ENCODE peak calls at places on chromosome 14, in eight cellular contexts. W is effector memory CD4-positive, alpha-beta T cell; E is hepatocyte; C is BE2C; B is ovary; F is heart left ventricle; R is heart right ventricle; U is cardiac muscle cell. Y is an unnamed sample.

GRCh38 chr14:103123634-103124500 is 606 bp downstream of the TNFAIP2 start:
- DNase-seq in U (no peak), C (no peak), R (peak; percentile 72), B (peak; percentile 63), E (peak; percentile 60), F (peak; percentile 73), W (no peak), Y (peak; percentile 68)

GRCh38 chr14:106317593-106317992 is 791.2 kb downstream of the TMEM121 start:
- DNase-seq in E (no peak), U (no peak), C (no peak), B (no peak), R (no peak), F (no peak), W (no peak), Y (no peak)

GRCh38 chr14:104136472-104137296 is 1.7 kb upstream of the KIF26A start:
- DNase-seq in R (peak; percentile 16), U (no peak), B (peak; percentile 31), C (peak; percentile 63), F (peak; percentile 23), E (no peak), W (no peak), Y (peak; percentile 13)

GRCh38 chr14:49598182-49598478 is 610 bp upstream of the LRR1 start:
- DNase-seq in C (no peak), F (peak; percentile 34), R (no peak), E (no peak), W (no peak), B (no peak), U (no peak), Y (no peak)

GRCh38 chr14:96584199-96584906 is 82.2 kb downstream of the PAPOLA start:
- DNase-seq in R (no peak), U (peak; percentile 89), E (peak; percentile 84), C (peak; percentile 82), F (no peak), W (no peak), B (no peak), Y (no peak)

GRCh38 chr14:54881761-54882401 is 20.7 kb downstream of the GCH1 start:
- DNase-seq in F (no peak), C (no peak), R (no peak), E (no peak), B (no peak), U (no peak), W (no peak), Y (no peak)

GRCh38 chr14:21211509-21211908 is 55.6 kb upstream of the OR5AU1 start:
- DNase-seq in E (no peak), C (no peak), F (no peak), W (no peak), U (no peak), R (no peak), B (no peak), Y (no peak)

GRCh38 chr14:94975366-94975765 is 182.0 kb downstream of the DICER1 start:
- DNase-seq in U (no peak), C (no peak), E (no peak), W (no peak), R (no peak), F (no peak), B (no peak), Y (no peak)

GRCh38 chr14:104396682-104397470 is 182.7 kb upstream of the C14orf180 start:
- DNase-seq in F (no peak), U (no peak), B (no peak), E (no peak), C (no peak), W (no peak), R (no peak), Y (no peak)

GRCh38 chr14:36441283-36441682 is 78.7 kb downstream of the NKX2-1 start:
- DNase-seq in W (no peak), U (no peak), C (no peak), E (no peak), B (no peak), R (no peak), F (no peak), Y (no peak)

GRCh38 chr14:75023108-75023507 is 20.4 kb downstream of the EIF2B2 start:
- DNase-seq in W (no peak), R (no peak), B (no peak), E (no peak), F (no peak), C (no peak), U (no peak), Y (no peak)

GRCh38 chr14:60648934-60649814 is at the start of gene SIX1:
- DNase-seq in U (peak; percentile 90), W (no peak), E (peak; percentile 84), C (peak; percentile 84), B (peak; percentile 62), F (peak; percentile 58), R (peak; percentile 59), Y (peak; percentile 38)

GRCh38 chr14:104135904-104136471 is 2.4 kb upstream of the KIF26A start:
- DNase-seq in E (no peak), C (peak; percentile 75), R (peak; percentile 28), U (peak; percentile 48), F (peak; percentile 26), W (no peak), B (peak; percentile 33), Y (peak; percentile 17)

GRCh38 chr14:80239631-80240030 is 28.3 kb upstream of the DIO2 start:
- DNase-seq in B (no peak), C (no peak), W (no peak), U (no peak), F (no peak), R (no peak), E (no peak), Y (no peak)

GRCh38 chr14:56608682-56609081 is 29.1 kb downstream of the TMEM260 start:
- DNase-seq in U (no peak), B (no peak), W (no peak), F (no peak), C (no peak), E (no peak), R (no peak), Y (no peak)

GRCh38 chr14:74871819-74872218 is 4.1 kb downstream of the PROX2 start:
- DNase-seq in U (no peak), E (no peak), F (no peak), B (no peak), W (no peak), C (no peak), R (no peak), Y (no peak)

GRCh38 chr14:90883197-90883596 is 67.0 kb upstream of the TTC7B start:
- DNase-seq in E (no peak), F (no peak), C (no peak), B (no peak), U (no peak), W (no peak), R (no peak), Y (no peak)

GRCh38 chr14:21199611-21200570 is 44.0 kb upstream of the OR5AU1 start:
- DNase-seq in F (no peak), R (no peak), W (no peak), E (no peak), C (no peak), B (no peak), U (no peak), Y (no peak)

GRCh38 chr14:89212386-89213235 is 204.4 kb downstream of the FOXN3 start:
- DNase-seq in B (no peak), C (peak; percentile 65), F (no peak), W (no peak), R (no peak), U (no peak), E (no peak), Y (no peak)

GRCh38 chr14:65106316-65106715 is 4.0 kb upstream of the MAX start:
- DNase-seq in E (no peak), W (no peak), F (no peak), U (no peak), C (no peak), B (no peak), R (no peak), Y (no peak)

GRCh38 chr14:82045339-82045738 is 511.7 kb upstream of the SEL1L start:
- DNase-seq in W (no peak), C (no peak), U (no peak), R (no peak), F (no peak), E (no peak), B (no peak), Y (no peak)
- H3K9me3 ChIP-seq in W (no peaks in the 10 kb centered on the region), C (no peaks in the 10 kb centered on the region), U (no peaks in the 10 kb centered on the region), R (no peaks in the 10 kb centered on the region), F (no peaks in the 10 kb centered on the region), E (no peaks in the 10 kb centered on the region), B (no peaks in the 10 kb centered on the region), Y (no peaks in the 10 kb centered on the region)

GRCh38 chr14:67782090-67782489 is 34.3 kb downstream of the ZFYVE26 start:
- DNase-seq in W (no peak), B (no peak), C (no peak), E (no peak), R (no peak), F (no peak), U (no peak), Y (no peak)
- H3K36me3 ChIP-seq in W (peaks cover 82% of the 10 kb centered on the region), B (no peaks in the 10 kb centered on the region), C (peaks cover 57% of the 10 kb centered on the region), E (no peaks in the 10 kb centered on the region), R (peaks cover 100% of the 10 kb centered on the region), F (peaks cover 100% of the 10 kb centered on the region), U (peaks cover 79% of the 10 kb centered on the region), Y (peaks cover 100% of the 10 kb centered on the region)

GRCh38 chr14:98194821-98195220 is 1077.2 kb downstream of the BCL11B start:
- DNase-seq in U (no peak), F (no peak), B (no peak), R (no peak), C (no peak), W (no peak), E (no peak), Y (no peak)

GRCh38 chr14:98189944-98190343 is 1082.1 kb downstream of the BCL11B start:
- DNase-seq in F (no peak), E (no peak), W (no peak), U (no peak), B (no peak), C (no peak), R (no peak), Y (no peak)

GRCh38 chr14:98189521-98189920 is 1082.5 kb downstream of the BCL11B start:
- DNase-seq in F (no peak), E (no peak), R (no peak), B (no peak), W (peak; percentile 15), C (no peak), U (no peak), Y (no peak)

GRCh38 chr14:98195256-98195655 is 1076.7 kb downstream of the BCL11B start:
- DNase-seq in B (no peak), F (no peak), U (no peak), R (no peak), E (no peak), C (no peak), W (no peak), Y (no peak)

GRCh38 chr14:98192946-98193345 is 1079.1 kb downstream of the BCL11B start:
- DNase-seq in U (no peak), B (no peak), W (no peak), F (no peak), R (no peak), C (no peak), E (no peak), Y (no peak)
- H3K9me3 ChIP-seq in U (no peaks in the 10 kb centered on the region), B (no peaks in the 10 kb centered on the region), W (no peaks in the 10 kb centered on the region), F (no peaks in the 10 kb centered on the region), R (no peaks in the 10 kb centered on the region), C (no peaks in the 10 kb centered on the region), E (no peaks in the 10 kb centered on the region), Y (no peaks in the 10 kb centered on the region)

DNA sequence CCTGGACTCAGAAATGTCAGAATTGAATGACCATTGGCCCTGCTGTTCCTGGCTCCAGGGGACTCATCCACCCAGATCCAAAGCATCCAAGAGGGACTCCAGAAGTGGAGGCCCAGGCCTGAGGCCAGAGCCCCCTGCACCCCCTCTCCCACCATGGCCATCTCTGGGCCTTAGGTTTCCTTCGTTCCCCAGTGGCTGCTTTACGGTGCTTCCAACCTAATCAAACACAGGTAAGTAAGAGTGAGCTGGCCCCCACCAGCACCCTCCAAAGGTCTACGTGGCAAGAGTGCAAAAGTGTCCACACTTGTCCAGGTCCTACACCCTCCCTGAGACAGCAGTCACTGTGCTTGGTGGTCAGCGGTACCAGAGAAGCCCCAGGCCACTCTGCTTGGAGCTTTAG is 139.0 kb downstream of the DPF3 start:
- DNase-seq in R (no peak), W (no peak), E (no peak), U (no peak), F (no peak), C (no peak), B (no peak), Y (no peak)
- H3K36me3 ChIP-seq in R (no peaks in the 10 kb centered on the region), W (no peaks in the 10 kb centered on the region), E (no peaks in the 10 kb centered on the region), U (no peaks in the 10 kb centered on the region), F (peaks cover 3% of the 10 kb centered on the region), C (peaks cover 10% of the 10 kb centered on the region), B (no peaks in the 10 kb centered on the region), Y (peaks cover 5% of the 10 kb centered on the region)